ENCODE peak calls at places on chromosomes 16 and 17, in four cellular contexts. One of them, this sample, is unnamed.

GRCh38 chr16:89697161-89697615 is 4.3 kb downstream of the SPATA2L start:
- DNase-seq in iPS DF 6.9: no peak
- DNase-seq in coronary artery: no peak
- DNase-seq in lower leg skin: no peak
- DNase-seq in this sample: no peak

GRCh38 chr17:48483004-48483403 is 47.8 kb downstream of the HOXB1 start:
- DNase-seq in coronary artery: no peak
- DNase-seq in iPS DF 6.9: no peak
- DNase-seq in lower leg skin: no peak
- DNase-seq in this sample: no peak

GRCh38 chr17:4735825-4736651 is 3.6 kb upstream of the ZMYND15 start:
- DNase-seq in lower leg skin: peak
- DNase-seq in iPS DF 6.9: no peak
- DNase-seq in coronary artery: no peak
- DNase-seq in this sample: no peak

GRCh38 chr16:15652293-15653001 is 2.4 kb downstream of the NDE1 start:
- DNase-seq in coronary artery: no peak
- DNase-seq in lower leg skin: no peak
- DNase-seq in iPS DF 6.9: no peak
- DNase-seq in this sample: no peak

GRCh38 chr17:42122371-42123303 is at the start of gene HSPB9:
- DNase-seq in lower leg skin: no peak
- DNase-seq in coronary artery: no peak
- DNase-seq in iPS DF 6.9: peak
- DNase-seq in this sample: no peak

GRCh38 chr17:75010683-75011406 is 1.6 kb upstream of the MRPL58 start:
- DNase-seq in lower leg skin: peak
- DNase-seq in iPS DF 6.9: no peak
- DNase-seq in coronary artery: no peak
- DNase-seq in this sample: no peak

GRCh38 chr16:87138316-87138715 is 178.9 kb downstream of the C16orf95 start:
- DNase-seq in lower leg skin: no peak
- DNase-seq in coronary artery: no peak
- DNase-seq in iPS DF 6.9: no peak
- DNase-seq in this sample: no peak

GRCh38 chr16:85220125-85220839 is 108.0 kb upstream of the CIBAR2 start:
- DNase-seq in lower leg skin: no peak
- DNase-seq in iPS DF 6.9: no peak
- DNase-seq in coronary artery: no peak
- DNase-seq in this sample: no peak

GRCh38 chr17:18980682-18981384 is 23.7 kb downstream of the FAM83G start:
- DNase-seq in iPS DF 6.9: no peak
- DNase-seq in lower leg skin: no peak
- DNase-seq in coronary artery: no peak
- DNase-seq in this sample: no peak

GRCh38 chr17:43020789-43021738 is 1.1 kb downstream of the VAT1 start:
- DNase-seq in iPS DF 6.9: no peak
- DNase-seq in lower leg skin: peak
- DNase-seq in coronary artery: peak
- DNase-seq in this sample: no peak

GRCh38 chr17:45110676-45111611 is 21.4 kb downstream of the PLCD3 start:
- DNase-seq in coronary artery: no peak
- DNase-seq in lower leg skin: no peak
- DNase-seq in iPS DF 6.9: no peak
- DNase-seq in this sample: no peak

GRCh38 chr17:2062571-2063183 is 7.8 kb downstream of the HIC1 start:
- DNase-seq in iPS DF 6.9: no peak
- DNase-seq in coronary artery: no peak
- DNase-seq in lower leg skin: no peak
- DNase-seq in this sample: no peak

GRCh38 chr17:70499067-70499786 is 329.9 kb downstream of the KCNJ2 start:
- DNase-seq in coronary artery: no peak
- DNase-seq in iPS DF 6.9: no peak
- DNase-seq in lower leg skin: no peak
- DNase-seq in this sample: no peak

GRCh38 chr16:81716478-81717210 is 62.4 kb upstream of the PLCG2 start:
- DNase-seq in iPS DF 6.9: no peak
- DNase-seq in coronary artery: no peak
- DNase-seq in lower leg skin: no peak
- DNase-seq in this sample: no peak

GRCh38 chr16:81717662-81718189 is 61.4 kb upstream of the PLCG2 start:
- DNase-seq in lower leg skin: no peak
- DNase-seq in coronary artery: no peak
- DNase-seq in iPS DF 6.9: no peak
- DNase-seq in this sample: no peak

GRCh38 chr16:81714593-81714992 is 64.5 kb upstream of the PLCG2 start:
- DNase-seq in iPS DF 6.9: no peak
- DNase-seq in lower leg skin: no peak
- DNase-seq in coronary artery: no peak
- DNase-seq in this sample: no peak

GRCh38 chr16:81713796-81714195 is 65.3 kb upstream of the PLCG2 start:
- DNase-seq in iPS DF 6.9: no peak
- DNase-seq in coronary artery: no peak
- DNase-seq in lower leg skin: no peak
- DNase-seq in this sample: no peak

DNA sequence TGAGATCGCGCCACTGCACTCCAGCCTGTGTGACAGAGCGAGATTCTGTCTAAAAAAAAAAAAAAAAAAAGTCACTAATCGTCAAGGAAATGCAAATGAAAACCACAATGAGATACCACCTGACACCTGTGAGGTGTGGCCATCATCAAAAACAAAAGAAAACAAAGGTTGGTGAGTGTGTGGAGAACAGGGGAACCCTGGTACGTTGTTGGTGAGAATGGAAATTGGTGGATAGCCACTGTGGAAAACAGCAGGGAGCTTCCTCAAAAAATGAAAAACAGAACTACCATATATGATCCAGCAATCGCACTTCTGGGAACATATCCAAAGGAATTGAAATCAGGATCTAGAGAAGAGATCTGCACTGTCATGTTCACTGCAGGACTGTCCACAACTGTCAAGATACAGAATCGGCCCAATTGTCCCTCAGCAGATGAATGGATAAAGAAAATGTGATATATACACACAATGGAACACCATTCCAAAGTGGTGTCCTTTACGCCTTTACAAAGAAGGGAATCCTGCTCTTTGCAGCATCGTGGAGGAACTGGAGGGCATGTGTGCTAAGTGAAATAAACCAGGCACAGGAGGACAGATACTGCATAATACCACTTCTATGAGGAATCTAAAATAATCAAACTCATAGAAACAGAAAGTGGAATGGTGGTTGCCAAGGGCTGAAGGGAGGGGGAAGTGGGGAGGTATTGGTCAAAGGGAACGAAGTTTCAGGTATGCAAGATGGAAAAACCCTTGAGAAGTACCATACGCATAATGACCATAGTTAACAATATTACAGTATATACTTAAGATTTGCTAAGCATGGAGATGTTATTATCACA is 63.5 kb upstream of the PLCG2 start:
- DNase-seq in lower leg skin: no peak
- DNase-seq in iPS DF 6.9: no peak
- DNase-seq in coronary artery: no peak
- DNase-seq in this sample: no peak
- H3K4me3 ChIP-seq in lower leg skin: no peak
- H3K4me3 ChIP-seq in iPS DF 6.9: no peak
- H3K4me3 ChIP-seq in coronary artery: no peak
- H3K4me3 ChIP-seq in this sample: no peak

GRCh38 chr17:50593321-50593720 is 32.8 kb downstream of the CACNA1G start:
- DNase-seq in coronary artery: no peak
- DNase-seq in lower leg skin: no peak
- DNase-seq in iPS DF 6.9: no peak
- DNase-seq in this sample: no peak
- H3K4me3 ChIP-seq in coronary artery: no peak
- H3K4me3 ChIP-seq in lower leg skin: no peak
- H3K4me3 ChIP-seq in iPS DF 6.9: no peak
- H3K4me3 ChIP-seq in this sample: no peak

GRCh38 chr17:35449371-35449931 is 885 bp upstream of the SLFN13 start:
- DNase-seq in iPS DF 6.9: no peak
- DNase-seq in coronary artery: no peak
- DNase-seq in lower leg skin: no peak
- DNase-seq in this sample: no peak
- H3K4me3 ChIP-seq in iPS DF 6.9: peak
- H3K4me3 ChIP-seq in coronary artery: peak
- H3K4me3 ChIP-seq in lower leg skin: no peak
- H3K4me3 ChIP-seq in this sample: no peak

GRCh38 chr17:17724991-17725852 is 44.0 kb downstream of the RAI1 start:
- DNase-seq in iPS DF 6.9: no peak
- DNase-seq in lower leg skin: no peak
- DNase-seq in coronary artery: no peak
- DNase-seq in this sample: no peak
- H3K4me3 ChIP-seq in iPS DF 6.9: peak
- H3K4me3 ChIP-seq in lower leg skin: no peak
- H3K4me3 ChIP-seq in coronary artery: peak
- H3K4me3 ChIP-seq in this sample: peak